ENCODE peak calls at places on chromosomes 2 and 18, in five cellular contexts. One of them, this sample, is unnamed.

GRCh38 chr2:136582631-136583205 is 182.6 kb upstream of the THSD7B start:
- DNase-seq in prostate gland: peak; percentile 28
- DNase-seq in CD4-positive, alpha-beta memory T cell: no peak
- DNase-seq in uterus: no peak
- DNase-seq in endothelial cell of umbilical vein: no peak
- DNase-seq in this sample: no peak

GRCh38 chr2:24399434-24400206 is 39.3 kb upstream of the ITSN2 start:
- DNase-seq in prostate gland: no peak
- DNase-seq in CD4-positive, alpha-beta memory T cell: no peak
- DNase-seq in uterus: no peak
- DNase-seq in endothelial cell of umbilical vein: no peak
- DNase-seq in this sample: no peak

GRCh38 chr2:201847483-201847882 is 41.1 kb downstream of the CDK15 start:
- DNase-seq in prostate gland: no peak
- DNase-seq in CD4-positive, alpha-beta memory T cell: no peak
- DNase-seq in uterus: no peak
- DNase-seq in endothelial cell of umbilical vein: no peak
- DNase-seq in this sample: no peak

GRCh38 chr2:63842149-63843061 is 709 bp downstream of the UGP2 start:
- DNase-seq in prostate gland: peak; percentile 48
- DNase-seq in CD4-positive, alpha-beta memory T cell: no peak
- DNase-seq in uterus: peak; percentile 40
- DNase-seq in endothelial cell of umbilical vein: peak; percentile 51
- DNase-seq in this sample: peak; percentile 80

GRCh38 chr2:234979204-234980167 is 27.7 kb downstream of the SH3BP4 start:
- DNase-seq in prostate gland: no peak
- DNase-seq in CD4-positive, alpha-beta memory T cell: no peak
- DNase-seq in uterus: no peak
- DNase-seq in endothelial cell of umbilical vein: peak; percentile 84
- DNase-seq in this sample: no peak

GRCh38 chr2:33322099-33322498 is 154.3 kb upstream of the RASGRP3 start:
- DNase-seq in prostate gland: no peak
- DNase-seq in CD4-positive, alpha-beta memory T cell: no peak
- DNase-seq in uterus: no peak
- DNase-seq in endothelial cell of umbilical vein: peak; percentile 90
- DNase-seq in this sample: no peak

GRCh38 chr2:190791347-190791982 is 89.2 kb upstream of the GLS start:
- DNase-seq in prostate gland: no peak
- DNase-seq in CD4-positive, alpha-beta memory T cell: no peak
- DNase-seq in uterus: peak; percentile 23
- DNase-seq in endothelial cell of umbilical vein: peak; percentile 93
- DNase-seq in this sample: no peak

GRCh38 chr2:158138255-158138654 is 36.6 kb downstream of the UPP2 start:
- DNase-seq in prostate gland: no peak
- DNase-seq in CD4-positive, alpha-beta memory T cell: no peak
- DNase-seq in uterus: no peak
- DNase-seq in endothelial cell of umbilical vein: no peak
- DNase-seq in this sample: no peak

GRCh38 chr2:205904873-205905272 is 181.1 kb downstream of the INO80D start:
- DNase-seq in prostate gland: no peak
- DNase-seq in CD4-positive, alpha-beta memory T cell: no peak
- DNase-seq in uterus: no peak
- DNase-seq in endothelial cell of umbilical vein: no peak
- DNase-seq in this sample: no peak

GRCh38 chr2:120566331-120567035 is 169.2 kb upstream of the GLI2 start:
- DNase-seq in prostate gland: no peak
- DNase-seq in CD4-positive, alpha-beta memory T cell: no peak
- DNase-seq in uterus: peak; percentile 48
- DNase-seq in endothelial cell of umbilical vein: peak; percentile 54
- DNase-seq in this sample: peak; percentile 74

GRCh38 chr18:9092665-9093064 is 9.8 kb upstream of the NDUFV2 start:
- DNase-seq in prostate gland: no peak
- DNase-seq in CD4-positive, alpha-beta memory T cell: no peak
- DNase-seq in uterus: no peak
- DNase-seq in endothelial cell of umbilical vein: peak; percentile 72
- DNase-seq in this sample: no peak

GRCh38 chr18:50982086-50982801 is 14.4 kb downstream of the ELAC1 start:
- DNase-seq in prostate gland: peak; percentile 75
- DNase-seq in CD4-positive, alpha-beta memory T cell: no peak
- DNase-seq in uterus: no peak
- DNase-seq in endothelial cell of umbilical vein: no peak
- DNase-seq in this sample: no peak

GRCh38 chr2:32553829-32554432 is 73.9 kb upstream of the TTC27 start:
- DNase-seq in prostate gland: no peak
- DNase-seq in CD4-positive, alpha-beta memory T cell: peak; percentile 29
- DNase-seq in uterus: no peak
- DNase-seq in endothelial cell of umbilical vein: peak; percentile 63
- DNase-seq in this sample: no peak

GRCh38 chr2:207109768-207110167 is 56.0 kb downstream of the KLF7 start:
- DNase-seq in prostate gland: no peak
- DNase-seq in CD4-positive, alpha-beta memory T cell: no peak
- DNase-seq in uterus: no peak
- DNase-seq in endothelial cell of umbilical vein: no peak
- DNase-seq in this sample: no peak

GRCh38 chr18:9353596-9353995 is 19.0 kb downstream of the TWSG1 start:
- DNase-seq in prostate gland: no peak
- DNase-seq in CD4-positive, alpha-beta memory T cell: no peak
- DNase-seq in uterus: no peak
- DNase-seq in endothelial cell of umbilical vein: no peak
- DNase-seq in this sample: no peak

GRCh38 chr18:12338382-12338781 is 30.3 kb downstream of the TUBB6 start:
- DNase-seq in prostate gland: no peak
- DNase-seq in CD4-positive, alpha-beta memory T cell: no peak
- DNase-seq in uterus: no peak
- DNase-seq in endothelial cell of umbilical vein: no peak
- DNase-seq in this sample: peak; percentile 19

GRCh38 chr2:70118798-70119454 is 31.6 kb downstream of the PCBP1 start:
- DNase-seq in prostate gland: no peak
- DNase-seq in CD4-positive, alpha-beta memory T cell: no peak
- DNase-seq in uterus: no peak
- DNase-seq in endothelial cell of umbilical vein: peak; percentile 64
- DNase-seq in this sample: no peak

GRCh38 chr18:12838178-12838634 is 45.8 kb downstream of the PTPN2 start:
- DNase-seq in prostate gland: peak; percentile 68
- DNase-seq in CD4-positive, alpha-beta memory T cell: no peak
- DNase-seq in uterus: peak; percentile 20
- DNase-seq in endothelial cell of umbilical vein: no peak
- DNase-seq in this sample: peak; percentile 70

GRCh38 chr2:217456016-217456415 is 546.8 kb downstream of the TNS1 start:
- DNase-seq in prostate gland: no peak
- DNase-seq in CD4-positive, alpha-beta memory T cell: no peak
- DNase-seq in uterus: no peak
- DNase-seq in endothelial cell of umbilical vein: no peak
- DNase-seq in this sample: no peak

DNA sequence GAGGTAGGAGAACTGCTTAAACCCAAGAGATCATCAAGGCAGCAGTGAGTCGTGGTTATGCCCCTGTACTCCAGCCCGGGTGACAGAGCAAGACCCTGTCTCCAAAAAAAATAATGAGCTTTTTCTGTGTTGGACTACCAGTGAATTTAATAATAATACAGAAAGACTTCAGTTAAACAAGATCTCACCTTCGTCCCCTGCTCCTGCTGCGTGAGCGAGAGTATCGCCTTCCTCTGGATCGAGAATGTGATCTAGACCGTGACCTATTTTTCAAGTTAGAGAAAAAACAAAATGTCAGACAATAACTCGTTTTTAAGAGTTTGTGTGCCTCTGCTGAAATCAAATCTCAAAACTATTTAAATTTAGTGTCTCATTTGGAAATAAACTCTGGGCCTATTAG is 2.8 kb downstream of the SRSF7 start:
- DNase-seq in prostate gland: no peak
- DNase-seq in CD4-positive, alpha-beta memory T cell: no peak
- DNase-seq in uterus: no peak
- DNase-seq in endothelial cell of umbilical vein: no peak
- DNase-seq in this sample: no peak
- H3K36me3 ChIP-seq in prostate gland: no peaks in the 10 kb centered on the region
- H3K36me3 ChIP-seq in CD4-positive, alpha-beta memory T cell: peaks cover 64% of the 10 kb centered on the region
- H3K36me3 ChIP-seq in uterus: no peaks in the 10 kb centered on the region
- H3K36me3 ChIP-seq in endothelial cell of umbilical vein: peaks cover 20% of the 10 kb centered on the region
- H3K36me3 ChIP-seq in this sample: peaks cover 48% of the 10 kb centered on the region

GRCh38 chr2:42036413-42036812 is 11.4 kb upstream of the PKDCC start:
- DNase-seq in prostate gland: no peak
- DNase-seq in CD4-positive, alpha-beta memory T cell: no peak
- DNase-seq in uterus: no peak
- DNase-seq in endothelial cell of umbilical vein: no peak
- DNase-seq in this sample: no peak
- H3K27me3 ChIP-seq in prostate gland: no peaks in the 10 kb centered on the region
- H3K27me3 ChIP-seq in CD4-positive, alpha-beta memory T cell: no peaks in the 10 kb centered on the region
- H3K27me3 ChIP-seq in uterus: no peaks in the 10 kb centered on the region
- H3K27me3 ChIP-seq in endothelial cell of umbilical vein: peaks cover 6% of the 10 kb centered on the region
- H3K27me3 ChIP-seq in this sample: no peaks in the 10 kb centered on the region

GRCh38 chr2:138504092-138504491 is 2.5 kb downstream of the SPOPL start:
- DNase-seq in prostate gland: no peak
- DNase-seq in CD4-positive, alpha-beta memory T cell: no peak
- DNase-seq in uterus: no peak
- DNase-seq in endothelial cell of umbilical vein: no peak
- DNase-seq in this sample: no peak

GRCh38 chr2:138502253-138503086 is 900 bp downstream of the SPOPL start:
- DNase-seq in prostate gland: peak; percentile 32
- DNase-seq in CD4-positive, alpha-beta memory T cell: no peak
- DNase-seq in uterus: no peak
- DNase-seq in endothelial cell of umbilical vein: no peak
- DNase-seq in this sample: no peak

GRCh38 chr2:138503652-138504051 is 2.1 kb downstream of the SPOPL start:
- DNase-seq in prostate gland: no peak
- DNase-seq in CD4-positive, alpha-beta memory T cell: no peak
- DNase-seq in uterus: no peak
- DNase-seq in endothelial cell of umbilical vein: no peak
- DNase-seq in this sample: no peak

GRCh38 chr2:138503087-138503442 is 1.5 kb downstream of the SPOPL start:
- DNase-seq in prostate gland: no peak
- DNase-seq in CD4-positive, alpha-beta memory T cell: no peak
- DNase-seq in uterus: no peak
- DNase-seq in endothelial cell of umbilical vein: peak; percentile 46
- DNase-seq in this sample: no peak

DNA sequence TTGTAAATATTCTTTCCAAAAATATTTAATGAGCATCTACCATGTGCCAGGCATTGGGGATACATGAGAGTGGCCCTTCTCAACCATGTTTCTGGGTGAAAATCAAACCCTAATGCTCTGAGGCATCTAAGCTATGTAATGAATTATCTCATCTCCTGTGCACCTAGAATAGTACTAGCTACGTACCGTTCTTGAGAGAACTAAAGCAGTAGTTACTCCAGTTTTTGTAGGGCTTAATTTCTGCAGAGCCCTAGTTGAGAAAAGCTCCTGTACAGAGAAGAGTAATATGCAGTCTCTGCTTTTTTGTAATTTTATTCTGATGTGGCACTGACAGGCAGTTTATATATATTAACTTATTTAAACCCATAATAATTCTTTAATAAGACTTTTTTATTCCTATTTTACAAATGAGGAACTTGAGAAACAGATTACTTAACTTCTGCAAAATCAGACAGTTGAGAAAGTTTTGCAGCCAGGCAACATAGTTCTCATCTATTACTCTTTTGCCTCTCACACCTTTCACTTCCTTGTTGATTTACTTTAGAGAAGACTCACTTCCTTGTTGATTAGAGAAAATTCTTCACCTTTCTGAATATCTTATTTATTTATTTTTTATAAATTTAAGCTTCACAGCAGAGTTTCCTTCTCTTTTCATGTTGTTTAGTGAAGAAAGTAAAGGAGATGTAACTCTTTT is 3.1 kb downstream of the SPOPL start:
- DNase-seq in prostate gland: no peak
- DNase-seq in CD4-positive, alpha-beta memory T cell: no peak
- DNase-seq in uterus: no peak
- DNase-seq in endothelial cell of umbilical vein: no peak
- DNase-seq in this sample: no peak
- H3K4me1 ChIP-seq in prostate gland: no peaks in the 10 kb centered on the region
- H3K4me1 ChIP-seq in CD4-positive, alpha-beta memory T cell: peaks cover 44% of the 10 kb centered on the region
- H3K4me1 ChIP-seq in uterus: no peaks in the 10 kb centered on the region
- H3K4me1 ChIP-seq in endothelial cell of umbilical vein: peaks cover 26% of the 10 kb centered on the region
- H3K4me1 ChIP-seq in this sample: no peaks in the 10 kb centered on the region

GRCh38 chr2:170544817-170545216 is 170.3 kb upstream of the SP5 start:
- DNase-seq in prostate gland: no peak
- DNase-seq in CD4-positive, alpha-beta memory T cell: no peak
- DNase-seq in uterus: no peak
- DNase-seq in endothelial cell of umbilical vein: no peak
- DNase-seq in this sample: no peak
- H3K36me3 ChIP-seq in prostate gland: no peaks in the 10 kb centered on the region
- H3K36me3 ChIP-seq in CD4-positive, alpha-beta memory T cell: no peaks in the 10 kb centered on the region
- H3K36me3 ChIP-seq in uterus: no peaks in the 10 kb centered on the region
- H3K36me3 ChIP-seq in endothelial cell of umbilical vein: no peaks in the 10 kb centered on the region
- H3K36me3 ChIP-seq in this sample: no peaks in the 10 kb centered on the region

DNA sequence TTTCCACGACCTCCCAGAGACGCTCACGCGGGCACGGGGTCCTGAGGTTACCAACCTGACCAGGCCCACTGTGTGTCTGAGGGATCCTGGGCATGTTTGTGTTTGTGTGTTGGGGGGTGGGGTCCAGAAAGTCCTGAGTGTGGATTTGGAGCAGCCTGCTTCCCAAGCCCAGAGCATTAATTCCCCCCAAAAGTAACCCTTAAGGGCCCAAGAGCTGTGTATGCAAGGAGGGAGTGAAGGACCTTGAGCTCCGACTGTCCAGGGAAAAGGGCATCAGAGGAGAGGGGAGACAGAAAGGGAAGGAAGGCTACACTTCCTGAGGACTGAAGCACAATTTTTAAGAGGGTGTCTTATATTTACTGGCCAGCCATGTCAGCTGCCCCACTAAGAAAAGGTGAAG is 5.2 kb upstream of the SIX3 start:
- DNase-seq in prostate gland: no peak
- DNase-seq in CD4-positive, alpha-beta memory T cell: no peak
- DNase-seq in uterus: no peak
- DNase-seq in endothelial cell of umbilical vein: no peak
- DNase-seq in this sample: no peak
- H3K27me3 ChIP-seq in prostate gland: peaks cover 77% of the 10 kb centered on the region
- H3K27me3 ChIP-seq in CD4-positive, alpha-beta memory T cell: peaks cover 40% of the 10 kb centered on the region
- H3K27me3 ChIP-seq in uterus: peaks cover 90% of the 10 kb centered on the region
- H3K27me3 ChIP-seq in endothelial cell of umbilical vein: peaks cover 95% of the 10 kb centered on the region
- H3K27me3 ChIP-seq in this sample: peaks cover 100% of the 10 kb centered on the region

DNA sequence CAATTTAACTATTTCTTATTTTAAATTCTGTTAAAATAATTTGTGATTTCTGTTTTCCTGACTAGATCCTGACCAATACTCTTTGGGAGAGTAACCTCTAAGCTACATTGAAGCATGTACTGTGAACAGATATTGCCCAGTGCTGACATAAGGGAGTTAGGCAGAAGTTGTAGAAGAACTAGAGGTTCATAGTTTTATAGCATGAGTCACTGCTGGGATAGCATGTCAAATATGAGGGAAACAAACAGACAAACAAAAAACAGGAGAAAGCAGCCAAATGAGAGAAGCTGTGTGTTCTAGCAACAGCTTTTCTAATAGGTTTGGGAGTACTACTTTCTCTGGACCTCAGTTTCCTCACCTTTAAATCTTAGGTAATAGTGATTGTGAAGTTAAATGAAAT is 72.4 kb downstream of the CERS6 start:
- DNase-seq in prostate gland: no peak
- DNase-seq in CD4-positive, alpha-beta memory T cell: no peak
- DNase-seq in uterus: no peak
- DNase-seq in endothelial cell of umbilical vein: no peak
- DNase-seq in this sample: no peak
- H3K4me1 ChIP-seq in prostate gland: peaks cover 7% of the 10 kb centered on the region
- H3K4me1 ChIP-seq in CD4-positive, alpha-beta memory T cell: peaks cover 6% of the 10 kb centered on the region
- H3K4me1 ChIP-seq in uterus: no peaks in the 10 kb centered on the region
- H3K4me1 ChIP-seq in endothelial cell of umbilical vein: peaks cover 4% of the 10 kb centered on the region
- H3K4me1 ChIP-seq in this sample: peaks cover 17% of the 10 kb centered on the region